ENCODE peak calls at places on chromosome 17, in nine cellular contexts. C, N, J, H, P, Q, Y, Z and A are unnamed samples.

GRCh38 chr17:16917995-16918394 is 53.9 kb downstream of the TNFRSF13B start:
- DNase-seq in C (no peak), N (no peak), J (no peak), H (no peak), P (no peak), Q (no peak), Y (no peak), Z (no peak), A (no peak)

GRCh38 chr17:64387545-64388171 is 3.0 kb downstream of the PECAM1 start:
- DNase-seq in C (peak), N (no peak), J (no peak), H (peak), P (no peak), Q (no peak), Y (no peak), Z (no peak), A (no peak)

GRCh38 chr17:43599835-43600234 is 53.7 kb upstream of the ETV4 start:
- DNase-seq in C (no peak), N (peak), J (peak), H (no peak), P (no peak), Q (no peak), Y (no peak), Z (peak), A (peak)

GRCh38 chr17:35254107-35254802 is 11.4 kb downstream of the SLFN5 start:
- DNase-seq in C (peak), N (peak), J (peak), H (peak), P (peak), Q (no peak), Y (no peak), Z (peak), A (peak)

GRCh38 chr17:2054740-2055493 is at the start of gene HIC1:
- DNase-seq in C (peak), N (peak), J (peak), H (peak), P (peak), Q (peak), Y (peak), Z (peak), A (peak)

GRCh38 chr17:48610282-48611211 is at the start of gene HOXB7:
- DNase-seq in C (peak), N (no peak), J (no peak), H (peak), P (no peak), Q (peak), Y (peak), Z (peak), A (no peak)

GRCh38 chr17:81821603-81822311 is 11.3 kb downstream of the MCRIP1 start:
- DNase-seq in C (peak), N (peak), J (peak), H (peak), P (peak), Q (no peak), Y (peak), Z (peak), A (peak)

GRCh38 chr17:45022288-45022648 is 29.2 kb downstream of the DCAKD start:
- DNase-seq in C (no peak), N (no peak), J (no peak), H (no peak), P (no peak), Q (no peak), Y (no peak), Z (no peak), A (no peak)

GRCh38 chr17:6177941-6178694 is 107.9 kb downstream of the WSCD1 start:
- DNase-seq in C (no peak), N (no peak), J (no peak), H (peak), P (no peak), Q (no peak), Y (no peak), Z (no peak), A (no peak)

GRCh38 chr17:57953703-57954420 is 1.4 kb downstream of the CUEDC1 start:
- DNase-seq in C (no peak), N (no peak), J (no peak), H (peak), P (no peak), Q (no peak), Y (no peak), Z (no peak), A (no peak)

GRCh38 chr17:57953219-57953618 is 2.0 kb downstream of the CUEDC1 start:
- DNase-seq in C (no peak), N (no peak), J (no peak), H (no peak), P (no peak), Q (no peak), Y (no peak), Z (no peak), A (no peak)

GRCh38 chr17:57956311-57957119 is 1.3 kb upstream of the CUEDC1 start:
- DNase-seq in C (no peak), N (no peak), J (no peak), H (peak), P (no peak), Q (peak), Y (peak), Z (no peak), A (no peak)

GRCh38 chr17:57955183-57955952 is at the start of gene CUEDC1:
- DNase-seq in C (peak), N (peak), J (peak), H (peak), P (peak), Q (peak), Y (peak), Z (peak), A (peak)

DNA sequence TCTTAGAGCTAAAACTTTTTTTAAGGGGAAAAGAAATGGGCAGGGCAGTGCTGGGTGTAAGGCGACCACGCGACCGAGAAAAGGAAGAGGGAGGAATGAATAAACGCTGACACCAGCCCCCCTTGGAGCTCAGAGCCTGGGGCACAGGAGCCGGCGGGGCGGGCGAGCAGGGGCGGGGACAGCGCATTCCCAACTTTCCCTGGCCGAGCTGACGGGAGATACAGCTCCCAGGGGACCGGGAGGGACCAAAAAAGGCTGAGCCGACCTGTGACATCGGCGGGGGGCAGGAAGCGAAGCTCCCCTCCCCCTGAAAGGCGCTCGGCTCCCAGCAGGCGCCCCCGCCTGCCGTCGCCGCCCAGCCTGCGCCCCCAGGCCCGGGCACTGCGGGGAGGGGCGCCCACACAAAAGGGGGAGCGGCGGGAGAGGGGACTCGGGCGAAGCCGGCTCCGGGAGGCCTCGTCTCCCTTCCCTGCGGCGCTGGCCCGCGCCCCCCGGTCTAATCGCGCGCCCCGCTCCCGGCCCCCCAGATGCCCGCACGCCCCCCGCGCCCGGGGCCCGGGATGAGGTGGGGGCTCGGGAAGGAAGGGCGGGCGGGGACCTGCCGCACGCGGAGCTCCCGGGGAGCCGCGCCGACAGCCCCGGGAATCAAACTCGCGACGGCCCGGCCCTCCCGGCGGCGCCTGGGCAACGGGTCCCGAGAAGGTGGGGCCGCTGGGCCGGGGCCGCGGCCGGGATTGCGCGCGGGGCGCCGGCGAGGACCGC is 610 bp downstream of the CUEDC1 start:
- DNase-seq in C (peak), N (peak), J (peak), H (peak), P (peak), Q (no peak), Y (peak), Z (peak), A (peak)
- H3K4me3 ChIP-seq in C (peak), N (peak), J (peak), H (peak), P (peak), Q (peak), Y (peak), Z (peak), A (peak)

DNA sequence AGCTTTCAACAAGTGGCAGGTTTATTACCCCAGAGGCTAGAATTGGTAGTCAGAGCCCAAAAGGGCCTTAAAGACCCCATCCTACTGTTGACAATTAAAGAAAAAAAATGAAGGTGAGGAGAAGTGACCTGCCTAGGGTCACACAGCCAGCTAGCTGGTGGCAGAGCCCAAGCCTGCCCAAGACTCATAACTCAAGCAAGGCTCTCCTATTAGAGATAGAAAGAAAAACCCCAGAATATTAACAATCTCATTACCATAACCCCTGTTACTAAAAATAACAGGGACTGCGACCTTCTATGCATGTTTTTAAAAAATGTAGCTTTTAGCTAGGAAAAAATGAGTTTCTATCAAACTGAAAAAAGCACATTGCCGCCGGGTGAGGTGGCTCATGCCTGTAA is 14.0 kb downstream of the HSPB9 start:
- DNase-seq in C (no peak), N (no peak), J (no peak), H (no peak), P (no peak), Q (no peak), Y (no peak), Z (no peak), A (no peak)
- TF ChIP-seq CTCF in C (no peak), N (no peak), J (no peak), H (no peak), P (no peak), Q (no peak), Y (no peak), Z (no peak), A (no peak)

GRCh38 chr17:28552201-28552999 is at the start of gene UNC119:
- DNase-seq in C (peak), N (peak), J (peak), H (peak), P (peak), Q (peak), Y (peak), Z (peak), A (peak)

GRCh38 chr17:28554565-28554964 is 2.1 kb upstream of the UNC119 start:
- DNase-seq in C (no peak), N (no peak), J (no peak), H (no peak), P (no peak), Q (no peak), Y (no peak), Z (no peak), A (no peak)

GRCh38 chr17:28555022-28555421 is 2.6 kb upstream of the UNC119 start:
- DNase-seq in C (no peak), N (no peak), J (no peak), H (no peak), P (no peak), Q (no peak), Y (no peak), Z (no peak), A (no peak)

GRCh38 chr17:28551421-28552186 is 820 bp downstream of the UNC119 start:
- DNase-seq in C (no peak), N (no peak), J (peak), H (peak), P (no peak), Q (no peak), Y (no peak), Z (peak), A (peak)

DNA sequence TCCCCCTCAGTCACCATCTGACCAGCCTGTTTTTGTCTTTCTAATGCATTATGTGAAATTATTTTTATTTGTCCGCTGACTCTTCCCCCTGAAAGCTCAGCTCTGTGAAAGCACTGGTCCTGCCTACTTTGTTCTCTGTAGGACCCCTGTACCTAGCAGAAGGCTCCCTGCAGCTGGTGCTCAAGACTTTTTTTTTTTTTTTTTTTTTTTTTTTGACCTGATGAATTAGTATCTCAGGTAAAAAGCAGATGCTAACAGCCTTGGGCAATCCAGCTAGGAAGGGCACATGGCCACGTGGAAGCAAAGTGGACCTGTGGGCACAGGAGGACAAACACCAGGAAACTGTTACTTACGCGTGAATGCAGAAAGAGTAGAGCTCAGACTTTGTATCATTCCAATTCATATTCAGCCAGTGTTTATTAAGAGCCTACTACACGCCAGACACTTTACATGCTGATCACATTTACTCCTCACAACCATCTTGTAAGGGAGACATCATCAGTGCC is 629 bp upstream of the UNC119 start:
- DNase-seq in C (no peak), N (no peak), J (no peak), H (no peak), P (no peak), Q (no peak), Y (no peak), Z (no peak), A (no peak)
- H3K4me3 ChIP-seq in C (peak), N (no peak), J (no peak), H (peak), P (peak), Q (no peak), Y (peak), Z (no peak), A (peak)

GRCh38 chr17:30253316-30253715 is 17.8 kb upstream of the SLC6A4 start:
- DNase-seq in C (no peak), N (no peak), J (no peak), H (no peak), P (no peak), Q (no peak), Y (no peak), Z (no peak), A (no peak)
- TF ChIP-seq CTCF in C (no peak), N (no peak), J (no peak), H (no peak), P (no peak), Q (no peak), Y (no peak), Z (no peak), A (no peak)

GRCh38 chr17:7281953-7282751 is 634 bp downstream of the SLC2A4 start:
- DNase-seq in C (peak), N (no peak), J (no peak), H (peak), P (peak), Q (no peak), Y (peak), Z (no peak), A (no peak)

GRCh38 chr17:7284911-7285310 is 3.4 kb downstream of the SLC2A4 start:
- DNase-seq in C (no peak), N (no peak), J (no peak), H (no peak), P (no peak), Q (no peak), Y (no peak), Z (no peak), A (no peak)

GRCh38 chr17:7281074-7281952 is at the start of gene SLC2A4:
- DNase-seq in C (peak), N (peak), J (peak), H (peak), P (peak), Q (peak), Y (peak), Z (peak), A (peak)

GRCh38 chr17:7283471-7284216 is 2.1 kb downstream of the SLC2A4 start:
- DNase-seq in C (no peak), N (no peak), J (no peak), H (no peak), P (no peak), Q (no peak), Y (peak), Z (no peak), A (no peak)

GRCh38 chr17:7282752-7283321 is 1.3 kb downstream of the SLC2A4 start:
- DNase-seq in C (no peak), N (no peak), J (no peak), H (no peak), P (no peak), Q (no peak), Y (peak), Z (no peak), A (no peak)
- H3K4me3 ChIP-seq in C (peak), N (no peak), J (no peak), H (peak), P (no peak), Q (no peak), Y (no peak), Z (no peak), A (no peak)

DNA sequence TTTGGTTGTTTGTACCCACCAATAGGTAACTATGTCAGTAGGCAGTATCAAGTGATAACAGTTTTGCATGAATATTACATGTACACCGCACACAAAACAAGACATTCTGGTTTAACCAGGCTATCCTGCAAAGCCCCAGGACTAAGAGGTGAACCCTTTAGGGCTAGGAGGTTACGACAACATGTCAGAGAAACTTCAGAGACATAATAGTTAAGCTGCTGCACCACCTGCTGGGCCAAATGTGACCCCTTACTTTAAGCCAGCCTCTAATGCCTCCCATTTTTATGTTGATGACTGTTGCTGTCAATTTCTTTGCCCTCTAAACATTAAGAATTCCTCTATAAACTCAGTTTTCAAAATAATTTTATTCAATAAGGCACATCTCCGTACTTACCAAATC is 15.4 kb downstream of the SRP68 start:
- DNase-seq in C (no peak), N (no peak), J (no peak), H (no peak), P (no peak), Q (no peak), Y (no peak), Z (no peak), A (no peak)
- TF ChIP-seq CTCF in C (no peak), N (no peak), J (no peak), H (no peak), P (no peak), Q (no peak), Y (no peak), Z (no peak), A (no peak)

GRCh38 chr17:39195568-39196160 is 1.8 kb downstream of the CACNB1 start:
- DNase-seq in C (no peak), N (no peak), J (peak), H (no peak), P (no peak), Q (peak), Y (no peak), Z (no peak), A (no peak)

GRCh38 chr17:39192901-39193300 is 4.6 kb downstream of the CACNB1 start:
- DNase-seq in C (no peak), N (no peak), J (no peak), H (no peak), P (no peak), Q (no peak), Y (no peak), Z (no peak), A (no peak)

GRCh38 chr17:39194985-39195524 is 2.4 kb downstream of the CACNB1 start:
- DNase-seq in C (no peak), N (no peak), J (no peak), H (peak), P (no peak), Q (no peak), Y (no peak), Z (no peak), A (no peak)

GRCh38 chr17:39193346-39193745 is 4.1 kb downstream of the CACNB1 start:
- DNase-seq in C (no peak), N (no peak), J (no peak), H (no peak), P (no peak), Q (no peak), Y (no peak), Z (no peak), A (no peak)

GRCh38 chr17:39194089-39194984 is 3.1 kb downstream of the CACNB1 start:
- DNase-seq in C (peak), N (peak), J (peak), H (peak), P (no peak), Q (no peak), Y (peak), Z (peak), A (peak)
- H3K4me3 ChIP-seq in C (no peak), N (no peak), J (no peak), H (peak), P (no peak), Q (no peak), Y (no peak), Z (peak), A (no peak)